ENCODE peak calls at places on chromosomes 12 and 14, in seven cellular contexts. One of them, this sample, is unnamed.

GRCh38 chr12:122951406-122951805 is 14.9 kb downstream of the ABCB9 start:
- DNase-seq in fibroblast of villous mesenchyme: no peak
- DNase-seq in AG10803: no peak
- DNase-seq in stomach: peak
- DNase-seq in uterus: no peak
- DNase-seq in heart right ventricle: no peak
- DNase-seq in epithelial cell of esophagus: peak
- DNase-seq in this sample: no peak

GRCh38 chr14:99682809-99683618 is 1.1 kb upstream of the CYP46A1 start:
- DNase-seq in fibroblast of villous mesenchyme: peak
- DNase-seq in AG10803: peak
- DNase-seq in stomach: peak
- DNase-seq in uterus: peak
- DNase-seq in heart right ventricle: peak
- DNase-seq in epithelial cell of esophagus: peak
- DNase-seq in this sample: peak

GRCh38 chr12:62862259-62862881 is 72.6 kb downstream of the PPM1H start:
- DNase-seq in fibroblast of villous mesenchyme: peak
- DNase-seq in AG10803: peak
- DNase-seq in stomach: no peak
- DNase-seq in uterus: no peak
- DNase-seq in heart right ventricle: no peak
- DNase-seq in epithelial cell of esophagus: peak
- DNase-seq in this sample: peak

GRCh38 chr14:24463017-24463805 is 20.6 kb upstream of the SDR39U1 start:
- DNase-seq in fibroblast of villous mesenchyme: no peak
- DNase-seq in AG10803: no peak
- DNase-seq in stomach: no peak
- DNase-seq in uterus: no peak
- DNase-seq in heart right ventricle: no peak
- DNase-seq in epithelial cell of esophagus: no peak
- DNase-seq in this sample: no peak

GRCh38 chr12:7498832-7499231 is 4.7 kb downstream of the CD163 start:
- DNase-seq in fibroblast of villous mesenchyme: peak
- DNase-seq in AG10803: peak
- DNase-seq in stomach: no peak
- DNase-seq in uterus: no peak
- DNase-seq in heart right ventricle: no peak
- DNase-seq in epithelial cell of esophagus: no peak
- DNase-seq in this sample: peak

GRCh38 chr12:52212701-52213540 is 20.1 kb upstream of the KRT7 start:
- DNase-seq in fibroblast of villous mesenchyme: no peak
- DNase-seq in AG10803: no peak
- DNase-seq in stomach: no peak
- DNase-seq in uterus: no peak
- DNase-seq in heart right ventricle: no peak
- DNase-seq in epithelial cell of esophagus: no peak
- DNase-seq in this sample: no peak

GRCh38 chr12:109910969-109911348 is 10.9 kb downstream of the TCHP start:
- DNase-seq in fibroblast of villous mesenchyme: no peak
- DNase-seq in AG10803: peak
- DNase-seq in stomach: no peak
- DNase-seq in uterus: no peak
- DNase-seq in heart right ventricle: no peak
- DNase-seq in epithelial cell of esophagus: peak
- DNase-seq in this sample: peak

GRCh38 chr14:75861161-75861621 is 120.6 kb downstream of the TGFB3 start:
- DNase-seq in fibroblast of villous mesenchyme: peak
- DNase-seq in AG10803: peak
- DNase-seq in stomach: no peak
- DNase-seq in uterus: peak
- DNase-seq in heart right ventricle: no peak
- DNase-seq in epithelial cell of esophagus: peak
- DNase-seq in this sample: peak

GRCh38 chr12:106511365-106511764 is 71.4 kb upstream of the RFX4 start:
- DNase-seq in fibroblast of villous mesenchyme: no peak
- DNase-seq in AG10803: no peak
- DNase-seq in stomach: no peak
- DNase-seq in uterus: no peak
- DNase-seq in heart right ventricle: no peak
- DNase-seq in epithelial cell of esophagus: no peak
- DNase-seq in this sample: no peak

GRCh38 chr14:51703787-51704186 is 52.1 kb downstream of the FRMD6 start:
- DNase-seq in fibroblast of villous mesenchyme: no peak
- DNase-seq in AG10803: no peak
- DNase-seq in stomach: no peak
- DNase-seq in uterus: no peak
- DNase-seq in heart right ventricle: no peak
- DNase-seq in epithelial cell of esophagus: no peak
- DNase-seq in this sample: no peak

GRCh38 chr14:51701956-51702355 is 50.2 kb downstream of the FRMD6 start:
- DNase-seq in fibroblast of villous mesenchyme: no peak
- DNase-seq in AG10803: no peak
- DNase-seq in stomach: no peak
- DNase-seq in uterus: no peak
- DNase-seq in heart right ventricle: no peak
- DNase-seq in epithelial cell of esophagus: no peak
- DNase-seq in this sample: no peak

GRCh38 chr14:51704465-51705050 is 52.8 kb downstream of the FRMD6 start:
- DNase-seq in fibroblast of villous mesenchyme: no peak
- DNase-seq in AG10803: no peak
- DNase-seq in stomach: no peak
- DNase-seq in uterus: no peak
- DNase-seq in heart right ventricle: no peak
- DNase-seq in epithelial cell of esophagus: no peak
- DNase-seq in this sample: no peak
- TF ChIP-seq CTCF in fibroblast of villous mesenchyme: no peak
- TF ChIP-seq CTCF in AG10803: no peak
- TF ChIP-seq CTCF in stomach: no peak
- TF ChIP-seq CTCF in uterus: no peak
- TF ChIP-seq CTCF in heart right ventricle: no peak
- TF ChIP-seq CTCF in epithelial cell of esophagus: no peak
- TF ChIP-seq CTCF in this sample: no peak

DNA sequence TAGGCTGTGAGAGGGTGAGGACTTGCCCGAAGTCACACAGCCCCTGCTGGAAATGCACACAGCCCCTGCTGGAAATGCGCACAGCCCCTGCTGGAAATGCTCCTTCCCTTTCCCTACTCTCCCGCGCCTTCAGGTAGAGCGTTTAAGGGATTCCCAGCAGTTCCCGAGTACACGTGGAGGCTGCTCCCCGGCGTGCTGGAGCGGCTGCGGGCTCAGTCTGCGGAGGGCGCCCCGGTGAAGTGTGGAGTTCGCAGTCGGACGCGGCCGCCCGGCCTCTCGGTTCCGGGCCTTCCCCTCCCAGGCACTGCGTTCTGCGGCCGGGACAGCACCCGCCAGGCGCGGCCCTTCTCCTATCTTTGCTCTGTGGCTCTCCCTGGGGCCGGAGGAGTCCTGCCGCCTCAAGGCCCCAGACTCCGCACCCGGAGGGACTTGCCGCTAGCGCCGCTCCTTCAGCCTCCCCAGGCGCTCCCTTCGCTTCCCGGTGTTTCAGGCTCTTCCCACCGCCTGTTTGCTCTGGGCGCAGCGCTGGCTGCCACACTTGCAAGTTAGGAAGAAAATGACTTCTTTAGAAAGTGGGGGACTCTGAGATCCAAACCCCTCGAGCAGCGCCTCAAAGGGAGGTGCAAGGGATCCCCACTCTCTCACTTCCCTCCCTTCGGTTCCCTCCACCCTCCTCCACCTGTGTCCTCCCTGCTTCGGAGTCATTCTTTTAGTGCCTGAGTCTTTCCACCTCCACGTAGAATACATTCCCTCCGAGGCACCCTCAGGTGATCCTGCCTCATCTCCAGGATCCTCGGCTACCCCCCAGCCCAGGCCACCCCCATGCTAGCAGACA is 8.3 kb upstream of the TBX5 start:
- DNase-seq in fibroblast of villous mesenchyme: peak
- DNase-seq in AG10803: no peak
- DNase-seq in stomach: no peak
- DNase-seq in uterus: no peak
- DNase-seq in heart right ventricle: no peak
- DNase-seq in epithelial cell of esophagus: no peak
- DNase-seq in this sample: no peak
- H3K4me3 ChIP-seq in fibroblast of villous mesenchyme: no peak
- H3K4me3 ChIP-seq in AG10803: no peak
- H3K4me3 ChIP-seq in stomach: no peak
- H3K4me3 ChIP-seq in uterus: no peak
- H3K4me3 ChIP-seq in heart right ventricle: no peak
- H3K4me3 ChIP-seq in epithelial cell of esophagus: no peak
- H3K4me3 ChIP-seq in this sample: no peak

GRCh38 chr12:48184549-48184922 is 1.1 kb downstream of the CCDC184 start:
- DNase-seq in fibroblast of villous mesenchyme: no peak
- DNase-seq in AG10803: no peak
- DNase-seq in stomach: no peak
- DNase-seq in uterus: no peak
- DNase-seq in heart right ventricle: no peak
- DNase-seq in epithelial cell of esophagus: no peak
- DNase-seq in this sample: no peak

GRCh38 chr12:48183876-48184548 is 568 bp downstream of the CCDC184 start:
- DNase-seq in fibroblast of villous mesenchyme: no peak
- DNase-seq in AG10803: no peak
- DNase-seq in stomach: no peak
- DNase-seq in uterus: no peak
- DNase-seq in heart right ventricle: no peak
- DNase-seq in epithelial cell of esophagus: no peak
- DNase-seq in this sample: no peak

GRCh38 chr12:48185181-48185919 is 1.9 kb downstream of the CCDC184 start:
- DNase-seq in fibroblast of villous mesenchyme: peak
- DNase-seq in AG10803: no peak
- DNase-seq in stomach: no peak
- DNase-seq in uterus: no peak
- DNase-seq in heart right ventricle: no peak
- DNase-seq in epithelial cell of esophagus: peak
- DNase-seq in this sample: no peak

GRCh38 chr12:48182659-48183058 is 785 bp upstream of the CCDC184 start:
- DNase-seq in fibroblast of villous mesenchyme: no peak
- DNase-seq in AG10803: no peak
- DNase-seq in stomach: no peak
- DNase-seq in uterus: no peak
- DNase-seq in heart right ventricle: no peak
- DNase-seq in epithelial cell of esophagus: no peak
- DNase-seq in this sample: no peak

DNA sequence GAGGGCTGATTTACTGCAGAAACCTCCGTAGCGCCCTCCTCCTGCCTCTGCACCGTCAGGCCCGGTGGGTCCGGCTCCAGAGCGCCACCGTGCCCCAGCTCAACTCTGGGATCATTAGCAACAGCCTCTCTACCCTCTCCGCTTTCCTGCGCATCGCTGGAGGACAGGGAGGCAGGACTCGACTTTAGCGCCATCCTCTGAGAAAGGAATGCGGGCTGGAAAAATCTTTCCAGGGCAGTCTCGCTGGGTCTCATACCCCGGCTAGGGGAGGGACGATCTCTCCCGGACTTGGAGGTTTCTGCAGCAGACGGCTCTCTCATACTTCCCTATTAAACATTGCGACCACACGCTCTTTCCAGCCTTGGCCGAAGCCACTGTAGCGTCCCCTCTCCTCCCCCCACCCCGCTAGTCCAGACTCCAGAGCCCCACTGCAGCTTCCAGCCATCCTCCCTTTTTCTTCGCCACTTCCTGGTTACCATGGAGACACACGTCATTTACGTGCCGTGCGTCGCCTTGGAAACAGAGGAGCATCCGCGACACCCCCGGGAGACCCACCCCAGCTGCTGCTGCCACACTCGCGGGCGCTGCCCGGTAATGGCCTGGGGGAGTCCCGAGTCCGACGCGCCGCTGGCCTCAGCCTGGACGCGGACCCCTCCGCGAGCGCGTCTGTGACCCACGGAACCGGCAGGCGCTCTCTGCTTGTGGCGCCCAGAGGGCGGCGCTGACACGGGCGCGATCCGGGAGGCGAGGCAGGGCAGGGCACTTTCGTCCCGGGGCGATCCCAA is at the start of gene CCDC184:
- DNase-seq in fibroblast of villous mesenchyme: peak
- DNase-seq in AG10803: peak
- DNase-seq in stomach: peak
- DNase-seq in uterus: peak
- DNase-seq in heart right ventricle: peak
- DNase-seq in epithelial cell of esophagus: peak
- DNase-seq in this sample: peak
- TF ChIP-seq CTCF in fibroblast of villous mesenchyme: peak
- TF ChIP-seq CTCF in AG10803: peak
- TF ChIP-seq CTCF in stomach: no peak
- TF ChIP-seq CTCF in uterus: peak
- TF ChIP-seq CTCF in heart right ventricle: no peak
- TF ChIP-seq CTCF in epithelial cell of esophagus: no peak
- TF ChIP-seq CTCF in this sample: peak

GRCh38 chr12:50103351-50103750 is 457 bp upstream of the GPD1 start:
- DNase-seq in fibroblast of villous mesenchyme: no peak
- DNase-seq in AG10803: no peak
- DNase-seq in stomach: no peak
- DNase-seq in uterus: no peak
- DNase-seq in heart right ventricle: no peak
- DNase-seq in epithelial cell of esophagus: no peak
- DNase-seq in this sample: no peak

GRCh38 chr12:50105913-50106450 is 2.2 kb downstream of the GPD1 start:
- DNase-seq in fibroblast of villous mesenchyme: no peak
- DNase-seq in AG10803: no peak
- DNase-seq in stomach: no peak
- DNase-seq in uterus: no peak
- DNase-seq in heart right ventricle: no peak
- DNase-seq in epithelial cell of esophagus: no peak
- DNase-seq in this sample: no peak

GRCh38 chr12:50102648-50103309 is 1.0 kb upstream of the GPD1 start:
- DNase-seq in fibroblast of villous mesenchyme: no peak
- DNase-seq in AG10803: no peak
- DNase-seq in stomach: no peak
- DNase-seq in uterus: no peak
- DNase-seq in heart right ventricle: no peak
- DNase-seq in epithelial cell of esophagus: no peak
- DNase-seq in this sample: no peak

GRCh38 chr12:50103767-50104321 is at the start of gene GPD1:
- DNase-seq in fibroblast of villous mesenchyme: peak
- DNase-seq in AG10803: peak
- DNase-seq in stomach: peak
- DNase-seq in uterus: peak
- DNase-seq in heart right ventricle: peak
- DNase-seq in epithelial cell of esophagus: peak
- DNase-seq in this sample: peak

DNA sequence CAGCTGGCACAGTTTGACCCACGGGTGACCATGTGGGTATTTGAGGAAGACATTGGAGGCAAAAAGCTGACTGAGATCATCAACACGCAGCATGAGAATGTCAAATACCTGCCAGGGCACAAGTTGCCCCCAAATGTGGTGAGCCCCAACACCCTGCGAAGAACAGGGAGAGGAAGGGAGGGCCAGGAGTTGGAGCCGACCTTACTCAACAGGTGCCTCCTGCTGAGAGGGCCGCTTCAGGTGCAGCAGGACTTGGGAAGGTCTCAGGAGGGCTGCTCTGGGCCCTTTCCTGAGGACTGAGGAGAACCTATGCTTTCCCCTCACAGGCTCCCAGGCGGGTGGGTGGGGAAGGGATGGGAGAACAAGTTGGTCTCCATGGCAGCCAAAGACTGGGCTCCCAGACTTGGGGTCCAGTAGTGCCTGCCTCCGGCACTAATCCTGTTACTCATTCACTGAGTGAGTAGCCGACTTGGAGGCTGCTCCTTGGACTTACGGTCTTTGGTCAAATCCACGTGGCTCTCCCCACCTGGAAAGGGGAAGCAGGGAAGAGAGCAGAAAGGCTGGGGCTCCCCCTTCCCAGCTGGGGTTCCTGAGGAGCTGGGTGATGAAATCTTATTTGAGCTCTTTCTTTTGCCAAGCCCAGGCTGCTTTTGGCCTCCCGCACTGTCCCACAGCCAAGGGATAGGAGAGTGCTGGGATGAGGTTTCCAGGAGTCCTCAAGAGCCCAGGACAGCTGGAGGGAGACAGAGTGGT is 982 bp downstream of the GPD1 start:
- DNase-seq in fibroblast of villous mesenchyme: no peak
- DNase-seq in AG10803: no peak
- DNase-seq in stomach: no peak
- DNase-seq in uterus: no peak
- DNase-seq in heart right ventricle: no peak
- DNase-seq in epithelial cell of esophagus: no peak
- DNase-seq in this sample: peak
- H3K4me3 ChIP-seq in fibroblast of villous mesenchyme: no peak
- H3K4me3 ChIP-seq in AG10803: no peak
- H3K4me3 ChIP-seq in stomach: no peak
- H3K4me3 ChIP-seq in uterus: no peak
- H3K4me3 ChIP-seq in heart right ventricle: peak
- H3K4me3 ChIP-seq in epithelial cell of esophagus: no peak
- H3K4me3 ChIP-seq in this sample: no peak

This sample was measured in fibroblast of the aortic adventitia.